ENCODE peak calls at places on chromosomes 6 and 20, in six cellular contexts. L is stimulated activated CD4-positive, alpha-beta T cell treated with anti-CD3 and anti-CD28 coated beads, Interleukin-15, amount 100 ng/mL, for 1 hour; S is PC-3; V is islet precursor cell; H is progenitor cell of endocrine pancreas; R is activated T-cell treated with anti-CD3 and anti-CD28 coated beads for 1 hour. F is an unnamed sample.

GRCh38 chr6:136011475-136011874 is 160.0 kb downstream of the PDE7B start:
- DNase-seq in S (no peak), V (no peak), R (no peak), L (no peak), H (no peak), F (no peak)

GRCh38 chr6:27296106-27296783 is 15.8 kb downstream of the POM121L2 start:
- DNase-seq in V (peak; percentile 89), H (no peak), L (no peak), S (peak; percentile 55), R (no peak), F (peak; percentile 4)

GRCh38 chr6:45491048-45491447 is 113.3 kb upstream of the SUPT3H start:
- DNase-seq in V (no peak), R (no peak), L (no peak), S (no peak), H (no peak), F (no peak)

GRCh38 chr20:31689141-31689540 is 33.5 kb downstream of the BCL2L1 start:
- DNase-seq in V (no peak), S (no peak), R (no peak), H (no peak), L (no peak), F (no peak)

GRCh38 chr6:54586251-54586650 is 260.3 kb upstream of the FAM83B start:
- DNase-seq in V (no peak), L (no peak), H (no peak), R (no peak), S (peak; percentile 21), F (no peak)

GRCh38 chr20:50992733-50993457 is 30.0 kb downstream of the KCNG1 start:
- DNase-seq in V (peak; percentile 89), S (peak; percentile 98), L (no peak), R (no peak), H (no peak), F (peak; percentile 83)

GRCh38 chr6:127302728-127303675 is 36.3 kb downstream of the RNF146 start:
- DNase-seq in S (peak; percentile 74), H (no peak), L (no peak), R (peak; percentile 17), V (no peak), F (peak; percentile 33)

GRCh38 chr6:143999406-143999805 is 8.7 kb downstream of the PLAGL1 start:
- DNase-seq in S (peak; percentile 8), R (no peak), L (no peak), V (no peak), H (no peak), F (no peak)

GRCh38 chr6:132209351-132209750 is 191.9 kb downstream of the MOXD1 start:
- DNase-seq in H (no peak), V (peak; percentile 88), S (peak; percentile 78), R (no peak), L (no peak), F (no peak)

GRCh38 chr6:24547243-24547642 is 52.5 kb downstream of the ALDH5A1 start:
- DNase-seq in L (no peak), R (no peak), H (no peak), S (no peak), V (peak; percentile 79), F (peak; percentile 21)

GRCh38 chr20:47334022-47334551 is 22.4 kb downstream of the ZMYND8 start:
- DNase-seq in H (no peak), L (no peak), R (no peak), S (peak; percentile 98), V (no peak), F (peak; percentile 69)

GRCh38 chr20:13220857-13221297 is at the start of gene ISM1:
- DNase-seq in S (no peak), R (peak; percentile 29), V (peak; percentile 67), H (peak; percentile 26), L (peak; percentile 31), F (no peak)

GRCh38 chr6:112117554-112117953 is 30.2 kb downstream of the FAM229B start:
- DNase-seq in H (no peak), R (no peak), S (peak; percentile 71), V (no peak), L (no peak), F (no peak)

GRCh38 chr6:45773906-45774305 is 241.8 kb downstream of the CLIC5 start:
- DNase-seq in R (no peak), S (no peak), V (no peak), L (no peak), H (no peak), F (no peak)

GRCh38 chr6:1686117-1687098 is 76.7 kb downstream of the FOXC1 start:
- DNase-seq in R (no peak), H (no peak), L (no peak), S (peak; percentile 94), V (peak; percentile 66), F (no peak)

GRCh38 chr20:16352321-16352720 is 220.9 kb downstream of the KIF16B start:
- DNase-seq in V (no peak), S (no peak), H (no peak), R (no peak), L (no peak), F (no peak)

GRCh38 chr6:13762648-13763441 is 51.2 kb upstream of the RANBP9 start:
- DNase-seq in L (no peak), S (no peak), H (no peak), V (no peak), R (no peak), F (no peak)

GRCh38 chr6:43887906-43888683 is 118.1 kb downstream of the VEGFA start:
- DNase-seq in V (no peak), H (no peak), R (no peak), S (no peak), L (no peak), F (no peak)

GRCh38 chr20:50034567-50035170 is 51.9 kb downstream of the SNAI1 start:
- DNase-seq in V (no peak), L (no peak), R (no peak), S (peak; percentile 88), H (no peak), F (no peak)

GRCh38 chr6:25168637-25169036 is 110.5 kb upstream of the CARMIL1 start:
- DNase-seq in R (no peak), S (no peak), V (no peak), H (no peak), L (no peak), F (no peak)

GRCh38 chr6:163367388-163368183 is 46.9 kb upstream of the QKI start:
- DNase-seq in S (no peak), R (no peak), V (peak; percentile 63), H (no peak), L (no peak), F (no peak)

GRCh38 chr20:57620274-57620990 is at the start of gene ZBP1:
- DNase-seq in L (no peak), V (peak; percentile 46), R (peak; percentile 27), H (no peak), S (no peak), F (no peak)

GRCh38 chr20:11753155-11753554 is 164.5 kb upstream of the BTBD3 start:
- DNase-seq in R (no peak), S (peak; percentile 10), V (no peak), L (no peak), H (no peak), F (no peak)

GRCh38 chr6:15417811-15418210 is 171.9 kb downstream of the JARID2 start:
- DNase-seq in H (no peak), R (no peak), S (peak; percentile 96), V (no peak), L (no peak), F (no peak)

GRCh38 chr6:7730852-7731251 is 5.0 kb downstream of the BMP6 start:
- DNase-seq in S (peak; percentile 92), L (no peak), R (no peak), V (peak; percentile 71), H (no peak), F (no peak)

GRCh38 chr20:53402233-53403005 is 191.2 kb downstream of the ZNF217 start:
- DNase-seq in H (no peak), S (no peak), R (peak; percentile 22), L (no peak), V (no peak), F (no peak)

GRCh38 chr6:33018904-33019303 is 9.5 kb upstream of the HLA-DOA start:
- DNase-seq in S (no peak), H (no peak), R (no peak), V (no peak), L (no peak), F (peak; percentile 17)

GRCh38 chr6:167825759-167826229 is 917 bp upstream of the AFDN start:
- DNase-seq in V (peak; percentile 93), L (peak; percentile 3), H (peak; percentile 57), R (no peak), S (peak; percentile 56), F (peak; percentile 20)

GRCh38 chr20:63625771-63626423 is 1.0 kb downstream of the GMEB2 start:
- DNase-seq in L (no peak), V (no peak), S (peak; percentile 12), H (no peak), R (no peak), F (peak; percentile 62)

GRCh38 chr6:35152067-35152707 is 11.0 kb upstream of the TCP11 start:
- DNase-seq in V (no peak), R (no peak), H (no peak), S (peak; percentile 68), L (no peak), F (no peak)

GRCh38 chr6:117270121-117270959 is 5.0 kb downstream of the VGLL2 start:
- DNase-seq in R (no peak), S (no peak), V (peak; percentile 78), L (no peak), H (no peak), F (no peak)